ENCODE peak calls at places on chromosomes 6 and 20, in five cellular contexts. O is HepG2, F is SK-N-SH, V is GM12878, M is K562. X is an unnamed sample. For H3K4me1, the result is how much of the 10 kb centered on the place peaks cover.

GRCh38 chr6:26016326-26017275 is 54.0 kb downstream of the TRIM38 start:
- DNase-seq in V (no peak), M (no peak), F (no peak), O (no peak), X (no peak)

GRCh38 chr20:62816031-62816878 is 595 bp upstream of the COL9A3 start:
- DNase-seq in F (peak), M (no peak), O (no peak), V (no peak), X (no peak)

GRCh38 chr6:9623985-9624384 is 790.9 kb downstream of the TFAP2A start:
- DNase-seq in V (no peak), M (no peak), F (no peak), O (no peak), X (no peak)

GRCh38 chr6:146803601-146804000 is 204.8 kb downstream of the ADGB start:
- DNase-seq in V (no peak), F (no peak), O (no peak), M (no peak), X (no peak)

GRCh38 chr6:108581237-108581931 is 20.7 kb downstream of the FOXO3 start:
- DNase-seq in O (no peak), V (no peak), F (peak), M (no peak), X (no peak)

GRCh38 chr20:49147269-49147668 is 40.9 kb downstream of the STAU1 start:
- DNase-seq in F (no peak), M (no peak), O (no peak), V (no peak), X (no peak)

GRCh38 chr20:44858959-44859358 is 26.5 kb upstream of the YWHAB start:
- DNase-seq in F (no peak), V (no peak), M (peak), O (no peak), X (peak)

GRCh38 chr6:63527658-63528514 is 44.4 kb upstream of the LOC128125822 start:
- DNase-seq in F (no peak), V (no peak), O (peak), M (no peak), X (peak)

GRCh38 chr6:10676403-10676802 is 18.0 kb downstream of the C6orf52 start:
- DNase-seq in O (no peak), M (no peak), F (no peak), V (no peak), X (no peak)

GRCh38 chr6:13256614-13257013 is 71.7 kb downstream of the TBC1D7 start:
- DNase-seq in M (no peak), O (peak), V (no peak), F (no peak), X (no peak)

GRCh38 chr6:56292505-56293181 is 45.3 kb upstream of the COL21A1 start:
- DNase-seq in F (peak), O (peak), V (no peak), M (no peak), X (peak)

GRCh38 chr6:145546265-145546664 is 189.1 kb downstream of the EPM2A start:
- DNase-seq in V (no peak), M (no peak), O (no peak), F (no peak), X (no peak)

GRCh38 chr6:69957990-69958559 is 91.7 kb downstream of the COL19A1 start:
- DNase-seq in M (no peak), V (no peak), F (no peak), O (no peak), X (no peak)

GRCh38 chr20:60046436-60046835 is 88.2 kb downstream of the CDH26 start:
- DNase-seq in O (no peak), M (no peak), V (no peak), F (no peak), X (no peak)
- H3K4me1 ChIP-seq in O (under half), M (under half), V (under half), F (under half), X (under half)

DNA sequence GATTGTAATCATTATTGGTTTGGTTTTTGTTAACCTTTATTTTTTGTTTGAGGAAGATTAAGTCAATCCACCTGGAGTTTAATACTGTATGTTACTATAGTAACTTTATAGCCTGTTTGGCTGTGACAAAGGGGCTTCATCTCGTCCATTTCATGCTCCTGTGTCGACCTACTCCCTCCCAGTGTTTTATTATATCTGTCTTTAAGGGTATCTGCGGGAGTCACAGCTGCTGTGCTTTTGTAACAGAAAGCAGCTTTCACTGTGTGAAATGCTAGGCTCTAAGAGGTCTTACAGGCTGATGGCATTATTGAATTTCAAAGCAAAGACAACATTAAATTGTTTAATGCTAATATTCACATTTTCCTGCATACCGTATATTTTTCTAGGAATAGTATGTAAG is 698.0 kb upstream of the POU3F2 start:
- DNase-seq in V (no peak), F (no peak), O (no peak), M (no peak), X (no peak)
- TF ChIP-seq RFX5 in V (no peak), F (no peak), O (no peak), M (no peak), X (no peak)

GRCh38 chr20:37680420-37680819 is 13.4 kb upstream of the CTNNBL1 start:
- DNase-seq in V (no peak), M (no peak), O (no peak), F (no peak), X (no peak)
- TF ChIP-seq REST in V (no peak), M (no peak), O (no peak), F (no peak), X (no peak)

GRCh38 chr6:148440877-148441453 is 98.3 kb downstream of the SASH1 start:
- DNase-seq in V (no peak), M (no peak), O (peak), F (no peak), X (peak)

GRCh38 chr6:148441454-148441911 is 98.8 kb downstream of the SASH1 start:
- DNase-seq in V (no peak), M (no peak), O (peak), F (no peak), X (peak)

GRCh38 chr6:148440021-148440420 is 97.4 kb downstream of the SASH1 start:
- DNase-seq in M (no peak), O (no peak), V (no peak), F (no peak), X (no peak)

GRCh38 chr6:148436466-148436865 is 93.8 kb downstream of the SASH1 start:
- DNase-seq in M (no peak), O (no peak), F (no peak), V (no peak), X (no peak)

GRCh38 chr6:148438593-148438992 is 96.0 kb downstream of the SASH1 start:
- DNase-seq in M (no peak), O (no peak), F (no peak), V (no peak), X (no peak)
- H3K4me1 ChIP-seq in M (under half), O (under half), F (under half), V (under half), X (under half)

X was measured in A549.